ENCODE peak calls at places on chromosomes 7 and 10, in five cellular contexts. J, O, P, L and C are unnamed samples.

GRCh38 chr10:58264780-58265179 is 2.9 kb downstream of the IPMK start:
- DNase-seq in L (no peak), P (no peak), O (no peak), J (no peak), C (no peak)

GRCh38 chr10:73796766-73797165 is 11.4 kb downstream of the ZSWIM8 start:
- DNase-seq in P (no peak), L (no peak), J (peak; percentile 31), O (no peak), C (no peak)

GRCh38 chr10:75101416-75102251 is 9.8 kb upstream of the SAMD8 start:
- DNase-seq in J (no peak), L (peak; percentile 81), P (no peak), O (no peak), C (no peak)

GRCh38 chr7:151018421-151019129 is 5.7 kb downstream of the ATG9B start:
- DNase-seq in O (peak; percentile 30), J (no peak), P (no peak), L (no peak), C (no peak)

GRCh38 chr10:19891429-19891828 is 75.2 kb downstream of the PLXDC2 start:
- DNase-seq in L (no peak), O (no peak), P (no peak), J (no peak), C (no peak)

GRCh38 chr7:1478480-1478879 is 19.2 kb upstream of the MICALL2 start:
- DNase-seq in L (no peak), P (no peak), O (no peak), J (no peak), C (no peak)

GRCh38 chr10:97399843-97400545 is 1.1 kb downstream of the RRP12 start:
- DNase-seq in O (peak; percentile 61), L (peak; percentile 63), P (peak; percentile 52), J (no peak), C (no peak)

GRCh38 chr10:114271014-114271778 is 32.1 kb downstream of the VWA2 start:
- DNase-seq in O (no peak), L (no peak), P (peak; percentile 50), J (no peak), C (no peak)

GRCh38 chr7:100829150-100829716 is 1.9 kb upstream of the EPHB4 start:
- DNase-seq in L (peak; percentile 74), O (peak; percentile 40), P (no peak), J (no peak), C (no peak)

GRCh38 chr10:10551595-10551994 is 466.1 kb upstream of the CELF2 start:
- DNase-seq in J (no peak), O (no peak), L (no peak), P (no peak), C (no peak)

GRCh38 chr7:130063036-130063435 is 7.3 kb upstream of the KLHDC10 start:
- DNase-seq in O (peak; percentile 59), P (peak; percentile 51), L (no peak), J (peak; percentile 85), C (no peak)

GRCh38 chr7:23487670-23488069 is 17.4 kb upstream of the IGF2BP3 start:
- DNase-seq in P (no peak), J (no peak), L (no peak), O (no peak), C (no peak)

GRCh38 chr7:133253522-133253882 is 624 bp downstream of the EXOC4 start:
- DNase-seq in P (no peak), J (no peak), O (peak; percentile 25), L (no peak), C (no peak)

GRCh38 chr10:75018873-75019272 is 92.6 kb upstream of the SAMD8 start:
- DNase-seq in P (no peak), L (no peak), J (no peak), O (no peak), C (no peak)

GRCh38 chr10:58266003-58266825 is 1.5 kb downstream of the IPMK start:
- DNase-seq in J (no peak), O (peak; percentile 61), P (no peak), L (no peak), C (no peak)

GRCh38 chr10:14556285-14556956 is 218.3 kb downstream of the FAM107B start:
- DNase-seq in O (no peak), L (no peak), P (no peak), J (no peak), C (no peak)

GRCh38 chr10:71726673-71727428 is 7.3 kb upstream of the C10orf105 start:
- DNase-seq in J (no peak), P (no peak), L (no peak), O (no peak), C (no peak)

GRCh38 chr7:20439384-20439783 is 108.7 kb downstream of the ITGB8 start:
- DNase-seq in J (no peak), P (no peak), L (no peak), O (no peak), C (no peak)

GRCh38 chr7:21939136-21939857 is 6.4 kb downstream of the CDCA7L start:
- DNase-seq in L (no peak), O (peak; percentile 69), P (peak; percentile 50), J (no peak), C (no peak)

GRCh38 chr10:45422207-45422606 is 48.2 kb downstream of the ALOX5 start:
- DNase-seq in P (no peak), O (no peak), L (no peak), J (no peak), C (no peak)

GRCh38 chr7:151679868-151680534 is 160.3 kb upstream of the RHEB start:
- DNase-seq in P (no peak), L (no peak), J (no peak), O (no peak), C (no peak)

GRCh38 chr10:4998671-4999070 is 5.0 kb downstream of the AKR1C2 start:
- DNase-seq in J (no peak), L (no peak), P (no peak), O (no peak), C (no peak)

GRCh38 chr7:114645451-114645850 is 230.8 kb downstream of the FOXP2 start:
- DNase-seq in P (no peak), J (no peak), L (no peak), O (no peak), C (no peak)

GRCh38 chr10:123935680-123936079 is 44.1 kb upstream of the CPXM2 start:
- DNase-seq in J (no peak), L (no peak), P (no peak), O (no peak), C (no peak)

GRCh38 chr7:29494350-29494749 is 69.3 kb upstream of the PRR15 start:
- DNase-seq in J (no peak), P (no peak), L (no peak), O (peak; percentile 87), C (no peak)

GRCh38 chr10:92342801-92343200 is 51.8 kb downstream of the MARCHF5 start:
- DNase-seq in J (no peak), P (no peak), L (no peak), O (no peak), C (no peak)

DNA sequence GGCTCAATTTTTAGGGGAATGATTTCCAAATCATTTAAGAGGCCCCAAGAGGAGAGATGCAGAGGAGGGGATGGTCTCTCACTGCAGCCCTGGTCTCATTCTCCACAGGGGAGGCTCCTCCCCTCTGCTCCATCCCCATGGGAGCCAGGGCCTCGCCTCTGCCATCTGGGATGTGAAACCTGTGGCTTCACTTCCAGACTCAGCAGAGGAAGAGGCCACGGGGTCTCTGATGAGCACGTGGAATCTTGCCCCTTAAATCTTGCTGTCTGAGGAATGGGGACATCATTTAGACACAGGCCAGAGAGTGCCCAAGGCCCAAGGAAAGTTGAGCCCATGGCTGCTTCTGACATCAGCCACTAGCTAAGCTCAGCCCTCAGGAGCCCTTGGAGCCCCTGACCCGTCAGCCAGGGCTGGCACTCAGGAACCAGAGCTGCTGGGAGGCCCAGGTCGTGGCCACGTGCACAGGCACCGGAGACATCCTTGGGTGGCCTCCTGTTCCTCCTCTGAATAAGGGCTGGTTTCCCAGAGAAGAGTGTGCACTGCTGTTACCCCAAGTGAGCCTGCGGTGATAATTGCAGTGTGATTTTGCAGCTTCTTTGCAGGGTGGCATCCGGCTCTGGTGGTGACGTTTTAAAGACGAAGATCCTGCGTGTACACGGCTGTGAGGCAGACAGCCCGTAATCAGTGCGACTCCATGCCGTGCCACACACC is 50.5 kb downstream of the VIPR2 start:
- DNase-seq in P (no peak), O (no peak), J (peak; percentile 39), L (no peak), C (no peak)
- H3K4me1 ChIP-seq in P (peaks cover 2% of the 10 kb centered on the region), O (peaks cover 8% of the 10 kb centered on the region), J (no peaks in the 10 kb centered on the region), L (peaks cover 50% of the 10 kb centered on the region), C (peaks cover 29% of the 10 kb centered on the region)

GRCh38 chr7:98285132-98286092 is 3.9 kb downstream of the BRI3 start:
- DNase-seq in O (no peak), P (no peak), J (no peak), L (no peak), C (no peak)
- H3K4me1 ChIP-seq in O (peaks cover 39% of the 10 kb centered on the region), P (peaks cover 14% of the 10 kb centered on the region), J (peaks cover 41% of the 10 kb centered on the region), L (peaks cover 85% of the 10 kb centered on the region), C (peaks cover 84% of the 10 kb centered on the region)

DNA sequence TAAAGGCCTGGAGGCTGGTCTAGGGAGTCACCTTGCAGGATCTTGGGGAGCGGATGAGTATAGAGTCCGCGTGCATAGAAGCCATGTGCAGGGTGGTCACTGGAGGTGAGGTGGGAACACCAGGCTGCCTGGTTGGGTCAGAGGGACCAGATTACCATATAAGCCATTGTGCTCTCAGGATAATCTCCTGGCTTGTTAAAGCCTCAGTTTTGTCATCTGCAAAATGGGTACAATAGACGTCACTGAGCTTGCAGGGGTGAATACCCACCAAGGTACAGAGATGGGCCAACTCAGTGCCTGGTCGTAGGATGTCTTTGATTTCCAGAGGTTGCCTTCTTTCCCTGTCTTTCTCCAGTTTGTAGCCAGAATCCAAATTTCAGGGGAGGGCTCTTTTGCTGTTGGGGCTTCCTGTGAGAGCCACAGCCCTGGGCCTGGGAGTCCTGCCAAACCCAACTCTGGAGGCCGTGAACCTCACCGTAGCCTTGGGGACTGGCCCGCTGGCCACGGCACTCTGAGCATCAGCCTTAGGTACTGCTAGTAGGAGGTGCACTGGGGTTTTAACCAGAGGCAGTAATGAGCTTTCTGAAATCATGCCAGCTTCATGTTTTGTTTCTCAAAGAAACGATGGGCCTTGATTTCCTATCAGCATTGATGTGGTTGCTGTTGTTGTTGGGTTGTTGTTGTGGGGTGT is 35.6 kb downstream of the ZMIZ1 start:
- DNase-seq in L (peak; percentile 79), O (peak; percentile 72), J (no peak), P (no peak), C (no peak)
- H3K4me1 ChIP-seq in L (peaks cover 100% of the 10 kb centered on the region), O (peaks cover 54% of the 10 kb centered on the region), J (peaks cover 30% of the 10 kb centered on the region), P (peaks cover 36% of the 10 kb centered on the region), C (peaks cover 100% of the 10 kb centered on the region)

GRCh38 chr10:101848408-101848807 is 4.8 kb upstream of the KCNIP2 start:
- DNase-seq in L (no peak), J (no peak), O (peak; percentile 79), P (no peak), C (no peak)

GRCh38 chr10:101851411-101852116 is 8.0 kb upstream of the KCNIP2 start:
- DNase-seq in J (no peak), O (peak; percentile 57), L (no peak), P (no peak), C (no peak)

GRCh38 chr10:101845903-101846302 is 2.3 kb upstream of the KCNIP2 start:
- DNase-seq in O (no peak), P (no peak), L (no peak), J (no peak), C (no peak)

GRCh38 chr10:101848894-101849351 is 5.3 kb upstream of the KCNIP2 start:
- DNase-seq in L (no peak), O (peak; percentile 70), J (no peak), P (no peak), C (no peak)

GRCh38 chr10:101850747-101851146 is 7.1 kb upstream of the KCNIP2 start:
- DNase-seq in J (no peak), L (no peak), O (no peak), P (no peak), C (no peak)
- H3K4me1 ChIP-seq in J (no peaks in the 10 kb centered on the region), L (peaks cover 43% of the 10 kb centered on the region), O (peaks cover 3% of the 10 kb centered on the region), P (peaks cover 5% of the 10 kb centered on the region), C (peaks cover 34% of the 10 kb centered on the region)